ENCODE peak calls at places on chromosomes 12 and 14, in four cellular contexts. Z is activated gamma-delta T cell treated with Interleukin-2 at 50 U/mL for 16 hours; F is activated naive CD8-positive, alpha-beta T cell treated with anti-CD3 and anti-CD28 coated beads for 36 hours; E is HFFc6. U is an unnamed sample.

GRCh38 chr12:82620917-82621316 is 65.8 kb upstream of the TMTC2 start:
- DNase-seq in Z (no peak), F (no peak), E (no peak), U (no peak)

GRCh38 chr14:46582826-46583225 is 68.8 kb downstream of the RPL10L start:
- DNase-seq in Z (no peak), F (no peak), E (no peak), U (no peak)

GRCh38 chr14:64723691-64724577 is 19.7 kb downstream of the PLEKHG3 start:
- DNase-seq in Z (peak; percentile 40), F (no peak), E (no peak), U (no peak)

GRCh38 chr14:31206536-31207286 is 882 bp downstream of the HECTD1 start:
- DNase-seq in Z (peak; percentile 34), F (peak; percentile 68), E (no peak), U (no peak)

GRCh38 chr12:5335059-5335458 is 96.8 kb upstream of the NTF3 start:
- DNase-seq in Z (no peak), F (no peak), E (no peak), U (no peak)

GRCh38 chr12:118271770-118272417 is 100.8 kb downstream of the TAOK3 start:
- DNase-seq in Z (no peak), F (no peak), E (no peak), U (no peak)

GRCh38 chr14:69543341-69544249 is 31.1 kb downstream of the CCDC177 start:
- DNase-seq in Z (peak; percentile 5), F (peak; percentile 43), E (peak; percentile 87), U (peak; percentile 4)

GRCh38 chr12:39798429-39798828 is 178.8 kb upstream of the ABCD2 start:
- DNase-seq in Z (no peak), F (no peak), E (no peak), U (no peak)

GRCh38 chr12:1744932-1745331 is 54.1 kb downstream of the ADIPOR2 start:
- DNase-seq in Z (no peak), F (no peak), E (peak; percentile 8), U (no peak)

GRCh38 chr14:80325112-80325511 is 113.8 kb upstream of the DIO2 start:
- DNase-seq in Z (no peak), F (no peak), E (no peak), U (no peak)

GRCh38 chr12:67456281-67456918 is 187.2 kb downstream of the CAND1 start:
- DNase-seq in Z (no peak), F (no peak), E (peak; percentile 25), U (peak; percentile 85)

GRCh38 chr12:54029529-54030441 is 1.5 kb downstream of the HOXC6 start:
- DNase-seq in Z (no peak), F (no peak), E (no peak), U (no peak)

GRCh38 chr12:1662761-1663439 is 28.0 kb upstream of the ADIPOR2 start:
- DNase-seq in Z (no peak), F (no peak), E (no peak), U (no peak)

GRCh38 chr14:94005324-94005723 is 8.2 kb downstream of the CCDC197 start:
- DNase-seq in Z (no peak), F (no peak), E (no peak), U (no peak)

GRCh38 chr12:26119391-26119981 is 5.4 kb downstream of the BHLHE41 start:
- DNase-seq in Z (no peak), F (no peak), E (peak; percentile 62), U (no peak)

GRCh38 chr12:112936927-112937326 is 1.3 kb upstream of the OAS3 start:
- DNase-seq in Z (no peak), F (no peak), E (no peak), U (no peak)

GRCh38 chr14:101030586-101030985 is 127.1 kb upstream of the RTL1 start:
- DNase-seq in Z (no peak), F (no peak), E (no peak), U (no peak)